ENCODE peak calls at places on chromosomes 1 and 21, in four cellular contexts. A is hepatocyte, F is K562, U is pons. Q is an unnamed sample.

GRCh38 chr21:43634618-43635017 is 24.7 kb downstream of the HSF2BP start:
- DNase-seq in A (no peak), F (no peak), U (no peak), Q (no peak)

GRCh38 chr1:70990460-70991253 is 57.0 kb downstream of the PTGER3 start:
- DNase-seq in F (no peak), U (no peak), A (no peak), Q (no peak)

GRCh38 chr21:28283652-28284490 is 708.8 kb downstream of the LTN1 start:
- DNase-seq in U (no peak), A (peak), F (no peak), Q (peak)

GRCh38 chr1:112304612-112305011 is 91.4 kb upstream of the CTTNBP2NL start:
- DNase-seq in U (no peak), F (no peak), A (no peak), Q (no peak)

GRCh38 chr1:82838066-82838465 is 1037.3 kb downstream of the ADGRL2 start:
- DNase-seq in A (no peak), U (no peak), F (no peak), Q (no peak)

GRCh38 chr1:9652379-9653194 is 1.1 kb downstream of the PIK3CD start:
- DNase-seq in F (no peak), A (no peak), U (no peak), Q (no peak)

GRCh38 chr1:197675475-197676324 is 99.6 kb downstream of the DENND1B start:
- DNase-seq in U (no peak), F (peak), A (peak), Q (no peak)

GRCh38 chr21:17667256-17667655 is 54.6 kb upstream of the BTG3 start:
- DNase-seq in A (peak), U (no peak), F (no peak), Q (no peak)